ENCODE peak calls at places on chromosomes 13 and 19, in ten cellular contexts. One of them, this sample, is unnamed.
A peak's percentile ranks its signal among the peaks of the same experiment; 100 is the strongest.

GRCh38 chr13:36696410-36696809 is 22.6 kb downstream of the SERTM1 start:
- DNase-seq in GM23248: no peak
- DNase-seq in amygdala: no peak
- DNase-seq in ovary: no peak
- DNase-seq in cardiac fibroblast: no peak
- DNase-seq in stimulated activated CD4-positive, alpha-beta T cell treated with anti-CD3 and anti-CD28 coated beads, Interleukin-1b, Interleukin-23, amount 100 ng/mL, for 1 hour: no peak
- DNase-seq in sciatic nerve: no peak
- DNase-seq in NCI-H1694 treated with DMSO at 0.1 percent for 48 hours: no peak
- DNase-seq in stimulated activated naive B cell treated with anti-CD40 and anti-IgM and Interleukin-4, amounts not matched to agents 10 μg/mL and 1 μg/mL and 100 μg/mL, for 72 hours: no peak
- DNase-seq in astrocyte of the spinal cord: no peak
- DNase-seq in this sample: no peak

GRCh38 chr13:113796211-113796875 is 37.3 kb downstream of the TMEM255B start:
- DNase-seq in sciatic nerve: peak; percentile 18
- DNase-seq in GM23248: no peak
- DNase-seq in stimulated activated CD4-positive, alpha-beta T cell treated with anti-CD3 and anti-CD28 coated beads, Interleukin-1b, Interleukin-23, amount 100 ng/mL, for 1 hour: no peak
- DNase-seq in stimulated activated naive B cell treated with anti-CD40 and anti-IgM and Interleukin-4, amounts not matched to agents 10 μg/mL and 1 μg/mL and 100 μg/mL, for 72 hours: no peak
- DNase-seq in NCI-H1694 treated with DMSO at 0.1 percent for 48 hours: no peak
- DNase-seq in cardiac fibroblast: no peak
- DNase-seq in ovary: no peak
- DNase-seq in amygdala: no peak
- DNase-seq in astrocyte of the spinal cord: no peak
- DNase-seq in this sample: peak; percentile 57

GRCh38 chr13:40993119-40993518 is 26.0 kb downstream of the ELF1 start:
- DNase-seq in sciatic nerve: no peak
- DNase-seq in amygdala: no peak
- DNase-seq in astrocyte of the spinal cord: peak; percentile 33
- DNase-seq in cardiac fibroblast: peak; percentile 33
- DNase-seq in stimulated activated naive B cell treated with anti-CD40 and anti-IgM and Interleukin-4, amounts not matched to agents 10 μg/mL and 1 μg/mL and 100 μg/mL, for 72 hours: no peak
- DNase-seq in NCI-H1694 treated with DMSO at 0.1 percent for 48 hours: peak; percentile 55
- DNase-seq in ovary: no peak
- DNase-seq in GM23248: no peak
- DNase-seq in stimulated activated CD4-positive, alpha-beta T cell treated with anti-CD3 and anti-CD28 coated beads, Interleukin-1b, Interleukin-23, amount 100 ng/mL, for 1 hour: no peak
- DNase-seq in this sample: no peak

GRCh38 chr13:20525601-20526544 is at the start of gene CRYL1:
- DNase-seq in ovary: peak; percentile 62
- DNase-seq in sciatic nerve: peak; percentile 87
- DNase-seq in cardiac fibroblast: peak; percentile 65
- DNase-seq in GM23248: peak; percentile 84
- DNase-seq in amygdala: peak; percentile 57
- DNase-seq in stimulated activated CD4-positive, alpha-beta T cell treated with anti-CD3 and anti-CD28 coated beads, Interleukin-1b, Interleukin-23, amount 100 ng/mL, for 1 hour: peak; percentile 52
- DNase-seq in stimulated activated naive B cell treated with anti-CD40 and anti-IgM and Interleukin-4, amounts not matched to agents 10 μg/mL and 1 μg/mL and 100 μg/mL, for 72 hours: peak; percentile 36
- DNase-seq in astrocyte of the spinal cord: peak; percentile 50
- DNase-seq in NCI-H1694 treated with DMSO at 0.1 percent for 48 hours: peak; percentile 58
- DNase-seq in this sample: peak; percentile 94

GRCh38 chr13:91574756-91575155 is 176.3 kb downstream of the GPC5 start:
- DNase-seq in cardiac fibroblast: peak; percentile 24
- DNase-seq in stimulated activated naive B cell treated with anti-CD40 and anti-IgM and Interleukin-4, amounts not matched to agents 10 μg/mL and 1 μg/mL and 100 μg/mL, for 72 hours: no peak
- DNase-seq in astrocyte of the spinal cord: peak; percentile 53
- DNase-seq in stimulated activated CD4-positive, alpha-beta T cell treated with anti-CD3 and anti-CD28 coated beads, Interleukin-1b, Interleukin-23, amount 100 ng/mL, for 1 hour: no peak
- DNase-seq in ovary: no peak
- DNase-seq in amygdala: no peak
- DNase-seq in GM23248: peak; percentile 1
- DNase-seq in sciatic nerve: no peak
- DNase-seq in NCI-H1694 treated with DMSO at 0.1 percent for 48 hours: no peak
- DNase-seq in this sample: no peak

GRCh38 chr13:80338781-80339577 is 1.9 kb downstream of the SPRY2 start:
- DNase-seq in cardiac fibroblast: peak; percentile 88
- DNase-seq in stimulated activated CD4-positive, alpha-beta T cell treated with anti-CD3 and anti-CD28 coated beads, Interleukin-1b, Interleukin-23, amount 100 ng/mL, for 1 hour: no peak
- DNase-seq in astrocyte of the spinal cord: peak; percentile 84
- DNase-seq in ovary: peak; percentile 54
- DNase-seq in GM23248: peak; percentile 94
- DNase-seq in stimulated activated naive B cell treated with anti-CD40 and anti-IgM and Interleukin-4, amounts not matched to agents 10 μg/mL and 1 μg/mL and 100 μg/mL, for 72 hours: peak; percentile 28
- DNase-seq in sciatic nerve: peak; percentile 85
- DNase-seq in amygdala: peak; percentile 48
- DNase-seq in NCI-H1694 treated with DMSO at 0.1 percent for 48 hours: no peak
- DNase-seq in this sample: peak; percentile 93

GRCh38 chr13:61128850-61129645 is 286.6 kb downstream of the PCDH20 start:
- DNase-seq in NCI-H1694 treated with DMSO at 0.1 percent for 48 hours: no peak
- DNase-seq in sciatic nerve: no peak
- DNase-seq in amygdala: no peak
- DNase-seq in stimulated activated CD4-positive, alpha-beta T cell treated with anti-CD3 and anti-CD28 coated beads, Interleukin-1b, Interleukin-23, amount 100 ng/mL, for 1 hour: no peak
- DNase-seq in astrocyte of the spinal cord: peak; percentile 38
- DNase-seq in cardiac fibroblast: no peak
- DNase-seq in stimulated activated naive B cell treated with anti-CD40 and anti-IgM and Interleukin-4, amounts not matched to agents 10 μg/mL and 1 μg/mL and 100 μg/mL, for 72 hours: no peak
- DNase-seq in ovary: no peak
- DNase-seq in GM23248: no peak
- DNase-seq in this sample: no peak

GRCh38 chr19:28731113-28731512 is 481.8 kb downstream of the UQCRFS1 start:
- DNase-seq in stimulated activated CD4-positive, alpha-beta T cell treated with anti-CD3 and anti-CD28 coated beads, Interleukin-1b, Interleukin-23, amount 100 ng/mL, for 1 hour: no peak
- DNase-seq in GM23248: no peak
- DNase-seq in NCI-H1694 treated with DMSO at 0.1 percent for 48 hours: no peak
- DNase-seq in ovary: no peak
- DNase-seq in stimulated activated naive B cell treated with anti-CD40 and anti-IgM and Interleukin-4, amounts not matched to agents 10 μg/mL and 1 μg/mL and 100 μg/mL, for 72 hours: no peak
- DNase-seq in amygdala: no peak
- DNase-seq in cardiac fibroblast: no peak
- DNase-seq in sciatic nerve: no peak
- DNase-seq in astrocyte of the spinal cord: no peak
- DNase-seq in this sample: no peak

GRCh38 chr19:4980087-4980486 is 11.2 kb downstream of the KDM4B start:
- DNase-seq in amygdala: no peak
- DNase-seq in astrocyte of the spinal cord: no peak
- DNase-seq in GM23248: peak; percentile 58
- DNase-seq in ovary: no peak
- DNase-seq in NCI-H1694 treated with DMSO at 0.1 percent for 48 hours: no peak
- DNase-seq in stimulated activated naive B cell treated with anti-CD40 and anti-IgM and Interleukin-4, amounts not matched to agents 10 μg/mL and 1 μg/mL and 100 μg/mL, for 72 hours: no peak
- DNase-seq in stimulated activated CD4-positive, alpha-beta T cell treated with anti-CD3 and anti-CD28 coated beads, Interleukin-1b, Interleukin-23, amount 100 ng/mL, for 1 hour: no peak
- DNase-seq in cardiac fibroblast: no peak
- DNase-seq in sciatic nerve: no peak
- DNase-seq in this sample: no peak

GRCh38 chr13:23460309-23460708 is 26.8 kb upstream of the SACS start:
- DNase-seq in NCI-H1694 treated with DMSO at 0.1 percent for 48 hours: no peak
- DNase-seq in stimulated activated CD4-positive, alpha-beta T cell treated with anti-CD3 and anti-CD28 coated beads, Interleukin-1b, Interleukin-23, amount 100 ng/mL, for 1 hour: no peak
- DNase-seq in astrocyte of the spinal cord: no peak
- DNase-seq in amygdala: no peak
- DNase-seq in cardiac fibroblast: no peak
- DNase-seq in GM23248: no peak
- DNase-seq in stimulated activated naive B cell treated with anti-CD40 and anti-IgM and Interleukin-4, amounts not matched to agents 10 μg/mL and 1 μg/mL and 100 μg/mL, for 72 hours: no peak
- DNase-seq in sciatic nerve: no peak
- DNase-seq in ovary: no peak
- DNase-seq in this sample: no peak

GRCh38 chr19:5308471-5309437 is 31.9 kb downstream of the PTPRS start:
- DNase-seq in amygdala: peak; percentile 49
- DNase-seq in ovary: peak; percentile 80
- DNase-seq in stimulated activated naive B cell treated with anti-CD40 and anti-IgM and Interleukin-4, amounts not matched to agents 10 μg/mL and 1 μg/mL and 100 μg/mL, for 72 hours: no peak
- DNase-seq in sciatic nerve: peak; percentile 86
- DNase-seq in NCI-H1694 treated with DMSO at 0.1 percent for 48 hours: peak; percentile 79
- DNase-seq in astrocyte of the spinal cord: peak; percentile 93
- DNase-seq in stimulated activated CD4-positive, alpha-beta T cell treated with anti-CD3 and anti-CD28 coated beads, Interleukin-1b, Interleukin-23, amount 100 ng/mL, for 1 hour: no peak
- DNase-seq in cardiac fibroblast: peak; percentile 94
- DNase-seq in GM23248: peak; percentile 68
- DNase-seq in this sample: peak; percentile 93

GRCh38 chr13:25874907-25875306 is 176.9 kb downstream of the SHISA2 start:
- DNase-seq in astrocyte of the spinal cord: no peak
- DNase-seq in sciatic nerve: no peak
- DNase-seq in amygdala: no peak
- DNase-seq in NCI-H1694 treated with DMSO at 0.1 percent for 48 hours: no peak
- DNase-seq in cardiac fibroblast: no peak
- DNase-seq in stimulated activated CD4-positive, alpha-beta T cell treated with anti-CD3 and anti-CD28 coated beads, Interleukin-1b, Interleukin-23, amount 100 ng/mL, for 1 hour: peak; percentile 17
- DNase-seq in GM23248: no peak
- DNase-seq in stimulated activated naive B cell treated with anti-CD40 and anti-IgM and Interleukin-4, amounts not matched to agents 10 μg/mL and 1 μg/mL and 100 μg/mL, for 72 hours: no peak
- DNase-seq in ovary: no peak
- DNase-seq in this sample: no peak

GRCh38 chr13:46992383-46992952 is 95.6 kb upstream of the HTR2A start:
- DNase-seq in sciatic nerve: no peak
- DNase-seq in ovary: no peak
- DNase-seq in GM23248: peak; percentile 21
- DNase-seq in astrocyte of the spinal cord: no peak
- DNase-seq in stimulated activated CD4-positive, alpha-beta T cell treated with anti-CD3 and anti-CD28 coated beads, Interleukin-1b, Interleukin-23, amount 100 ng/mL, for 1 hour: no peak
- DNase-seq in NCI-H1694 treated with DMSO at 0.1 percent for 48 hours: no peak
- DNase-seq in amygdala: no peak
- DNase-seq in cardiac fibroblast: peak; percentile 40
- DNase-seq in stimulated activated naive B cell treated with anti-CD40 and anti-IgM and Interleukin-4, amounts not matched to agents 10 μg/mL and 1 μg/mL and 100 μg/mL, for 72 hours: no peak
- DNase-seq in this sample: no peak

GRCh38 chr19:35109395-35110112 is 6.1 kb upstream of the FXYD3 start:
- DNase-seq in GM23248: peak; percentile 7
- DNase-seq in sciatic nerve: no peak
- DNase-seq in NCI-H1694 treated with DMSO at 0.1 percent for 48 hours: no peak
- DNase-seq in ovary: no peak
- DNase-seq in astrocyte of the spinal cord: no peak
- DNase-seq in cardiac fibroblast: no peak
- DNase-seq in stimulated activated naive B cell treated with anti-CD40 and anti-IgM and Interleukin-4, amounts not matched to agents 10 μg/mL and 1 μg/mL and 100 μg/mL, for 72 hours: no peak
- DNase-seq in amygdala: peak; percentile 33
- DNase-seq in stimulated activated CD4-positive, alpha-beta T cell treated with anti-CD3 and anti-CD28 coated beads, Interleukin-1b, Interleukin-23, amount 100 ng/mL, for 1 hour: no peak
- DNase-seq in this sample: no peak

GRCh38 chr13:23488442-23488841 is 54.9 kb upstream of the SACS start:
- DNase-seq in GM23248: peak; percentile 32
- DNase-seq in stimulated activated naive B cell treated with anti-CD40 and anti-IgM and Interleukin-4, amounts not matched to agents 10 μg/mL and 1 μg/mL and 100 μg/mL, for 72 hours: no peak
- DNase-seq in amygdala: no peak
- DNase-seq in ovary: no peak
- DNase-seq in NCI-H1694 treated with DMSO at 0.1 percent for 48 hours: no peak
- DNase-seq in stimulated activated CD4-positive, alpha-beta T cell treated with anti-CD3 and anti-CD28 coated beads, Interleukin-1b, Interleukin-23, amount 100 ng/mL, for 1 hour: no peak
- DNase-seq in sciatic nerve: no peak
- DNase-seq in astrocyte of the spinal cord: peak; percentile 51
- DNase-seq in cardiac fibroblast: peak; percentile 34
- DNase-seq in this sample: no peak

GRCh38 chr19:10339380-10339960 is at the start of gene ICAM3:
- DNase-seq in astrocyte of the spinal cord: no peak
- DNase-seq in ovary: no peak
- DNase-seq in sciatic nerve: no peak
- DNase-seq in stimulated activated naive B cell treated with anti-CD40 and anti-IgM and Interleukin-4, amounts not matched to agents 10 μg/mL and 1 μg/mL and 100 μg/mL, for 72 hours: peak; percentile 75
- DNase-seq in cardiac fibroblast: no peak
- DNase-seq in NCI-H1694 treated with DMSO at 0.1 percent for 48 hours: no peak
- DNase-seq in amygdala: no peak
- DNase-seq in stimulated activated CD4-positive, alpha-beta T cell treated with anti-CD3 and anti-CD28 coated beads, Interleukin-1b, Interleukin-23, amount 100 ng/mL, for 1 hour: peak; percentile 22
- DNase-seq in GM23248: no peak
- DNase-seq in this sample: no peak

GRCh38 chr13:109146912-109147624 is 517.7 kb downstream of the MYO16 start:
- DNase-seq in stimulated activated naive B cell treated with anti-CD40 and anti-IgM and Interleukin-4, amounts not matched to agents 10 μg/mL and 1 μg/mL and 100 μg/mL, for 72 hours: no peak
- DNase-seq in stimulated activated CD4-positive, alpha-beta T cell treated with anti-CD3 and anti-CD28 coated beads, Interleukin-1b, Interleukin-23, amount 100 ng/mL, for 1 hour: no peak
- DNase-seq in astrocyte of the spinal cord: peak; percentile 91
- DNase-seq in ovary: no peak
- DNase-seq in GM23248: peak; percentile 94
- DNase-seq in sciatic nerve: no peak
- DNase-seq in cardiac fibroblast: peak; percentile 60
- DNase-seq in NCI-H1694 treated with DMSO at 0.1 percent for 48 hours: no peak
- DNase-seq in amygdala: no peak
- DNase-seq in this sample: no peak

GRCh38 chr19:47699360-47699917 is 13.8 kb upstream of the EHD2 start:
- DNase-seq in stimulated activated naive B cell treated with anti-CD40 and anti-IgM and Interleukin-4, amounts not matched to agents 10 μg/mL and 1 μg/mL and 100 μg/mL, for 72 hours: peak; percentile 33
- DNase-seq in amygdala: no peak
- DNase-seq in sciatic nerve: no peak
- DNase-seq in cardiac fibroblast: peak; percentile 43
- DNase-seq in NCI-H1694 treated with DMSO at 0.1 percent for 48 hours: no peak
- DNase-seq in stimulated activated CD4-positive, alpha-beta T cell treated with anti-CD3 and anti-CD28 coated beads, Interleukin-1b, Interleukin-23, amount 100 ng/mL, for 1 hour: peak; percentile 35
- DNase-seq in astrocyte of the spinal cord: no peak
- DNase-seq in GM23248: peak; percentile 61
- DNase-seq in ovary: no peak
- DNase-seq in this sample: no peak

GRCh38 chr13:113668491-113668971 is 1.5 kb downstream of the GRK1 start:
- DNase-seq in cardiac fibroblast: no peak
- DNase-seq in NCI-H1694 treated with DMSO at 0.1 percent for 48 hours: no peak
- DNase-seq in sciatic nerve: peak; percentile 36
- DNase-seq in ovary: peak; percentile 2
- DNase-seq in stimulated activated naive B cell treated with anti-CD40 and anti-IgM and Interleukin-4, amounts not matched to agents 10 μg/mL and 1 μg/mL and 100 μg/mL, for 72 hours: no peak
- DNase-seq in astrocyte of the spinal cord: no peak
- DNase-seq in amygdala: no peak
- DNase-seq in stimulated activated CD4-positive, alpha-beta T cell treated with anti-CD3 and anti-CD28 coated beads, Interleukin-1b, Interleukin-23, amount 100 ng/mL, for 1 hour: no peak
- DNase-seq in GM23248: no peak
- DNase-seq in this sample: no peak